ENCODE peak calls at places on chromosome 16, in nine cellular contexts. A is ovary, N is psoas muscle, B is right lobe of liver, X is testis, L is OCI-LY7, K is neural progenitor cell, Y is AG04450, O is tibial artery. D is an unnamed sample.

GRCh38 chr16:83946781-83947566 is 6.1 kb upstream of the OSGIN1 start:
- DNase-seq in K (no peak), A (no peak), Y (no peak), L (no peak), X (no peak), O (no peak), B (peak), N (no peak), D (no peak)

GRCh38 chr16:4298761-4299522 is 16.9 kb upstream of the GLIS2 start:
- DNase-seq in K (peak), X (peak), N (peak), A (peak), O (no peak), Y (peak), L (no peak), B (no peak), D (peak)

GRCh38 chr16:67528222-67528869 is at the start of gene RIPOR1:
- DNase-seq in Y (no peak), X (peak), K (peak), B (peak), O (no peak), L (peak), A (peak), N (peak), D (peak)

GRCh38 chr16:66366433-66367299 is at the start of gene CDH5:
- DNase-seq in A (peak), O (peak), B (no peak), Y (no peak), N (peak), K (no peak), X (peak), L (no peak), D (peak)

GRCh38 chr16:28082624-28083023 is 19.1 kb upstream of the GSG1L start:
- DNase-seq in A (no peak), N (no peak), K (peak), O (no peak), B (no peak), X (peak), L (no peak), Y (no peak), D (no peak)

GRCh38 chr16:57530531-57531252 is 5.7 kb downstream of the CCDC102A start:
- DNase-seq in A (peak), O (no peak), L (no peak), X (peak), Y (no peak), K (no peak), B (peak), N (no peak), D (peak)

GRCh38 chr16:88493879-88494278 is 40.8 kb downstream of the ZFPM1 start:
- DNase-seq in K (no peak), X (no peak), B (no peak), O (no peak), N (no peak), A (no peak), Y (no peak), L (no peak), D (no peak)

GRCh38 chr16:87560428-87561199 is 41.7 kb upstream of the JPH3 start:
- DNase-seq in L (peak), N (no peak), Y (no peak), X (peak), B (no peak), K (no peak), O (peak), A (peak), D (peak)

GRCh38 chr16:54974391-54974790 is 43.7 kb downstream of the IRX5 start:
- DNase-seq in L (no peak), B (no peak), N (no peak), O (no peak), X (no peak), K (no peak), Y (no peak), A (no peak), D (no peak)

GRCh38 chr16:31870809-31871208 is 2.8 kb upstream of the ZNF267 start:
- DNase-seq in A (no peak), X (no peak), N (no peak), Y (no peak), O (no peak), L (no peak), K (no peak), B (no peak), D (no peak)

GRCh38 chr16:86874141-86874540 is 295.8 kb downstream of the FOXL1 start:
- DNase-seq in N (no peak), X (no peak), Y (no peak), A (no peak), L (peak), K (peak), B (no peak), O (no peak), D (no peak)

GRCh38 chr16:55668337-55669281 is 12.8 kb downstream of the SLC6A2 start:
- DNase-seq in K (no peak), B (no peak), N (peak), Y (no peak), L (no peak), O (no peak), A (no peak), X (no peak), D (no peak)

DNA sequence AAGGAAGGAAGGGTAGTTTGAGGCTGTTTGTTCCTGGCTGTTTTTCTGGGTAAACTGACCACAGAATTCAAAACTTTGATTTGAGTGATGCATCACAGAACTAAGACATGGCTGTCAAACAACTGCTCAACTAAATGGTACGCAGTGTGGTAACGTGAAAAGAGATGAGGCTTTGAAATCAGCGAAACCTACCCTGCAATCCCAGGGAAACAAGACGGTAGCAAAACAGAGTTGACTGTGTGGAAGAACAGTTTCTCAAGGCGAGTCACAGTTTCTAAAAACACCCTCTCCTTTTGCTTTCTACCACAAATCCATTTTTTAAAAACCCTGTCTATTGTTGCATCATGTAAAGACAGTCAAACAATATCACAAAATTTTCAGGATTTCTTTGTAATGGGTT is 156.0 kb upstream of the MAF start:
- DNase-seq in X (no peak), K (no peak), N (no peak), L (no peak), Y (no peak), O (no peak), A (no peak), B (no peak), D (no peak)
- H3K4me3 ChIP-seq in X (no peak), K (no peak), N (no peak), L (no peak), Y (no peak), O (no peak), A (no peak), B (no peak), D (no peak)

GRCh38 chr16:12391974-12392373 is 411.7 kb downstream of the CPPED1 start:
- DNase-seq in B (no peak), L (no peak), A (no peak), X (no peak), K (no peak), N (no peak), O (no peak), Y (no peak), D (no peak)

GRCh38 chr16:12390074-12390473 is 413.5 kb downstream of the SNX29 start:
- DNase-seq in K (no peak), O (no peak), L (no peak), A (no peak), B (no peak), N (no peak), X (no peak), Y (peak), D (no peak)

GRCh38 chr16:12393208-12393607 is 410.5 kb downstream of the CPPED1 start:
- DNase-seq in Y (no peak), B (no peak), N (no peak), L (no peak), O (no peak), X (no peak), A (no peak), K (no peak), D (no peak)

GRCh38 chr16:12390644-12391043 is 413.0 kb downstream of the CPPED1 start:
- DNase-seq in N (no peak), Y (no peak), B (no peak), O (no peak), L (no peak), A (no peak), K (no peak), X (no peak), D (no peak)

DNA sequence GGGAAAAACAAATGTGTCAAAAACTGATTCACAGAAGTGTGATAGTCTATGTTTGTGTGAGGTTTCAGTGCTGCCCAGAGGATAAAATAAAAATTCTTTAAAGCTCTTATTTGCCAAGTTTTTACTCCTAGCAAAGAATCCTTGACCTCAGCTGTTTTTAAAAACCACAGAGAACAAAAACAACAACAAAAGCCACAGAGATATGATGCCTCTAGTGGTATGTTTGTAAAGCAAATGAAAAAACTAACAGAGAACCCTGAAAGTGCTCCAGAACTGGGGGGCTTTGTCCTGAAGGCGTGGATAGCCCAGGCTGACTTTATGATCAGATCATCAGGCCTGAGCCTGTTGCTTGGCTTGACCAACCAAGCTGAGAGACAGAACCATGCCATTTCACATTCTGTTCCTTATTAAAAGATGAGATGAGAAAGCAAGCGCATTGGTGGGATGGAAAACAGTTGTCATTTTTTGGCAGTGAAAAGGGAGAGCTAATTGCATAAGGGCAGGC is 411.1 kb downstream of the CPPED1 start:
- DNase-seq in A (peak), N (no peak), K (no peak), L (no peak), O (peak), X (peak), B (no peak), Y (no peak), D (no peak)
- TF ChIP-seq CTCF in A (no peak), N (no peak), K (no peak), L (peak), O (no peak), X (no peak), B (no peak), Y (no peak), D (peak)

DNA sequence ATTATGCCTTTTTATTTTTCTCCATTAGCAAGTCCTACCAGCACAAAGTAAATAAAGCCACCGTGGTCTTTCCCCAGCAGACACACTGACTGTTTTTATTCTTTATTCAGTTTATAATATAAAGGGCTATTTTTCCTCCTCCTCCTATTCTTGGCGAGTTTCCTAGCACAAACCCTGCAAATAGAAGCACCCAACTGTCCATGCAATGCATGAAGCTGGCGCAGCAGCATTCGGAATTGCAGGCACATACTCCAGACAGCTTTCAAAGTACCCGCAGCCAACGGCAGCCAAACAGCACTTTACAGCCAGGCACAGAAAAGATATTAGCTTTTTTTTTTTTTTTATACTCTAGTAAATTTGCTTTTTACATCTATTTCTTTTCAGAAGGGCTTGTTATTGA is 583.3 kb upstream of the PSMD7 start:
- DNase-seq in A (no peak), Y (no peak), B (no peak), L (no peak), N (no peak), K (no peak), O (no peak), X (no peak), D (no peak)
- H3K27ac ChIP-seq in A (no peak), Y (no peak), B (no peak), L (no peak), N (no peak), K (no peak), O (no peak), X (no peak), D (no peak)

GRCh38 chr16:19410435-19411153 is 7.1 kb upstream of the TMC5 start:
- DNase-seq in N (no peak), Y (no peak), X (peak), K (peak), B (no peak), O (peak), L (no peak), A (no peak), D (peak)

GRCh38 chr16:19415461-19415860 is 2.2 kb upstream of the TMC5 start:
- DNase-seq in B (peak), X (no peak), A (no peak), L (no peak), O (no peak), N (no peak), K (no peak), Y (no peak), D (no peak)

GRCh38 chr16:19415918-19416317 is 1.8 kb upstream of the TMC5 start:
- DNase-seq in B (no peak), A (no peak), Y (no peak), X (no peak), L (no peak), O (no peak), N (no peak), K (no peak), D (no peak)

GRCh38 chr16:19406891-19407491 is 10.7 kb upstream of the TMC5 start:
- DNase-seq in L (no peak), K (no peak), B (no peak), N (no peak), A (no peak), X (no peak), O (no peak), Y (no peak), D (no peak)

DNA sequence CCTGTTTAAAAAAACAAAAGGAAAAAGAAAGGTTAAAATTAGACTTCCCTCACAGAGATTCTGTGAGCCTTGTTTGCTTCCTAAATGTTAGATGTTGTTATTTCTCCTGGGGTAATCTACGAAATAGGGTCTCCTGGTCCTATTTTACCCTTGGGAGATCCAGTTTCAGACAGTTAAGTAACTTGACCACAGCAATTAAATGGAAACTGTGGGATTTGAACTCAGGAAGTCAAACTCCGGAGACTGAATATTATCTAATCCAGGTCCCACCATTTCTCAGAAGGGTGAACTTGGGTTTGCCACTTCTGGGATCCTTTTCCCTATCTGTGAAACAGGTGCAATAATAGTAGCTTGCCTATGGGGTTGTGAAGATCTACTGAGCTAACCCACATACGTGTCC is 6.4 kb upstream of the TMC5 start:
- DNase-seq in N (no peak), Y (no peak), K (no peak), A (no peak), B (no peak), O (no peak), L (no peak), X (no peak), D (no peak)
- H3K4me3 ChIP-seq in N (no peak), Y (no peak), K (peak), A (no peak), B (no peak), O (no peak), L (no peak), X (peak), D (peak)

D was measured in upper lobe of right lung.